ENCODE peak calls at places on chromosome 5, in eight cellular contexts. K, Z, P, N, G, R, T and F are unnamed samples.

GRCh38 chr5:91651704-91652103 is 268.6 kb upstream of the ARRDC3 start:
- DNase-seq in K (no peak), Z (no peak), P (no peak), N (no peak), G (no peak), R (no peak), T (peak; percentile 45), F (no peak)

GRCh38 chr5:15993334-15993733 is 186.3 kb downstream of the MARCHF11 start:
- DNase-seq in K (peak; percentile 62), Z (no peak), P (no peak), N (peak; percentile 51), G (no peak), R (no peak), T (no peak), F (no peak)

GRCh38 chr5:132272341-132273210 is 15.1 kb downstream of the PDLIM4 start:
- DNase-seq in K (peak; percentile 70), Z (peak; percentile 85), P (peak; percentile 75), N (peak; percentile 30), G (peak; percentile 83), R (peak; percentile 82), T (peak; percentile 67), F (no peak)

GRCh38 chr5:79802995-79803394 is 113.4 kb downstream of the CMYA5 start:
- DNase-seq in K (no peak), Z (no peak), P (no peak), N (no peak), G (no peak), R (no peak), T (no peak), F (no peak)

GRCh38 chr5:94241288-94241651 is 377.1 kb downstream of the KIAA0825 start:
- DNase-seq in K (no peak), Z (no peak), P (no peak), N (no peak), G (no peak), R (no peak), T (no peak), F (no peak)

GRCh38 chr5:143033535-143034260 is 263.5 kb downstream of the ARHGAP26 start:
- DNase-seq in K (peak; percentile 73), Z (no peak), P (no peak), N (peak; percentile 92), G (no peak), R (no peak), T (no peak), F (no peak)

GRCh38 chr5:127010362-127010761 is 20.0 kb downstream of the MARCHF3 start:
- DNase-seq in K (no peak), Z (no peak), P (no peak), N (no peak), G (no peak), R (no peak), T (no peak), F (no peak)

GRCh38 chr5:53099546-53099945 is 10.0 kb downstream of the MOCS2 start:
- DNase-seq in K (no peak), Z (no peak), P (no peak), N (no peak), G (no peak), R (no peak), T (no peak), F (no peak)

GRCh38 chr5:37751227-37751626 is 88.6 kb downstream of the GDNF start:
- DNase-seq in K (no peak), Z (no peak), P (no peak), N (peak; percentile 31), G (no peak), R (no peak), T (no peak), F (no peak)

GRCh38 chr5:106397700-106398099 is 1273.0 kb downstream of the EFNA5 start:
- DNase-seq in K (peak; percentile 92), Z (no peak), P (no peak), N (no peak), G (no peak), R (no peak), T (no peak), F (no peak)

GRCh38 chr5:54874337-54875021 is 110.9 kb downstream of the ESM1 start:
- DNase-seq in K (peak; percentile 92), Z (no peak), P (no peak), N (no peak), G (no peak), R (no peak), T (no peak), F (no peak)

GRCh38 chr5:38672059-38672791 is 115.8 kb upstream of the LIFR start:
- DNase-seq in K (no peak), Z (no peak), P (no peak), N (no peak), G (no peak), R (no peak), T (no peak), F (no peak)

GRCh38 chr5:27489701-27490100 is 451.3 kb upstream of the CDH9 start:
- DNase-seq in K (no peak), Z (no peak), P (no peak), N (no peak), G (no peak), R (no peak), T (no peak), F (no peak)

GRCh38 chr5:34008721-34009120 is 871 bp upstream of the AMACR start:
- DNase-seq in K (no peak), Z (no peak), P (no peak), N (no peak), G (no peak), R (no peak), T (no peak), F (no peak)

GRCh38 chr5:3600106-3600997 is 4.7 kb downstream of the IRX1 start:
- DNase-seq in K (no peak), Z (peak; percentile 43), P (peak; percentile 31), N (no peak), G (no peak), R (peak; percentile 82), T (no peak), F (no peak)

GRCh38 chr5:5316333-5316732 is 106.1 kb upstream of the ICE1 start:
- DNase-seq in K (no peak), Z (no peak), P (no peak), N (peak; percentile 40), G (no peak), R (no peak), T (no peak), F (no peak)

DNA sequence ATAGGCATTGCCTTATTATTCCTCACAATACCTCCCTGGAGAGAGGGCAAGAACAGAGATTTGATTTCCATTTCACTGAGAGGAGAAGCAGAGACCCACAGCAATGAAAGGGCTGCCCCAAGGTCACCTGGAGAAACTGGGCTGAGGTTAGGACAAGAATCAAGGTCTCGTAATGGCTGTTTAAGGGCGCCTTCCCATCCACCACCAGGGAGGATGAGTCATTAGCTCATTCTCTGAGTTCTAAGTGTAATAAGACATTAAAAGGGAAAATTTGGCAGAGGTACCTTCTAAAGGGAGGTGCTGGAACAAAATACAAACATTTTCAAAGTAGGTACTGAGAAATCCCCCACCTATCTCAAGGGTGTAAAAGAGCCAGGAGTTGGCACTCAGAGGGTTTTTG is 52.6 kb upstream of the TCERG1 start:
- DNase-seq in K (no peak), Z (no peak), P (no peak), N (no peak), G (no peak), R (no peak), T (no peak), F (no peak)
- TF ChIP-seq CTCF in K (no peak), Z (no peak), P (no peak), N (no peak), G (no peak), R (no peak), T (no peak), F (no peak)

GRCh38 chr5:78361226-78361993 is 993 bp downstream of the SCAMP1 start:
- DNase-seq in K (peak; percentile 90), Z (peak; percentile 26), P (peak; percentile 28), N (peak; percentile 26), G (peak; percentile 61), R (peak; percentile 7), T (no peak), F (no peak)
- TF ChIP-seq CTCF in K (peak; percentile 6), Z (no peak), P (peak; percentile 54), N (peak; percentile 56), G (peak; percentile 18), R (no peak), T (peak; percentile 17), F (peak; percentile 41)

DNA sequence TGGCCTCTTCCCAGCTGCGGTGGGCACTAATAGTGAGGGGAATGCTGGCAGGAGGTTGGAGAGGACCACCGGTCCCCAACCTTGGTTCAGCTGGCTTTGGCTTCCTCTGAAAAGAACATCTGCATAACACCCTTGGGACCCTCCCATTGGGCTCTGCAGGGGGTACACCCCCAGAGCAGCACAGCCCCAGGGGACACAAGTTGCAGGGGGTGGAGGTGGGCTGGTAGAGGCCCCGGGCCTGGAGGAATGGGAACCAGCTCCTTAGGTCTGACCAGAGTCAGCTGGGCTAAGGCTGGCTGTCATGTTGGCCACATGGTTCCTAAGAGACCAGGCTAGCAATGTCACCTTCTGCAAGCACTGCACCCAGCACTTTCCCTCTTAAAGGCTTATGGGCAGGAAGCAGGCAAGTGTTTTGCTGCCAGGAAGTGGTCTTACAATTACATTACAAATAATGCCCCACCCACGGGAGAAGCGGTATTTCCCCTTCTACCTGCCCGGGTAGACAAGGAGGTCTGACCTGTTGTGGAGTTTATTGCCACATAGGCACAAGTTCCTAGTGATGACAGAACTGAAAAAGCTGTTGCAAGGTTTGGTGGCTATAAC is 18.1 kb downstream of the GCNT4 start:
- DNase-seq in K (no peak), Z (no peak), P (no peak), N (no peak), G (peak; percentile 24), R (no peak), T (peak; percentile 59), F (no peak)
- TF ChIP-seq CTCF in K (no peak), Z (no peak), P (no peak), N (no peak), G (no peak), R (no peak), T (no peak), F (no peak)

DNA sequence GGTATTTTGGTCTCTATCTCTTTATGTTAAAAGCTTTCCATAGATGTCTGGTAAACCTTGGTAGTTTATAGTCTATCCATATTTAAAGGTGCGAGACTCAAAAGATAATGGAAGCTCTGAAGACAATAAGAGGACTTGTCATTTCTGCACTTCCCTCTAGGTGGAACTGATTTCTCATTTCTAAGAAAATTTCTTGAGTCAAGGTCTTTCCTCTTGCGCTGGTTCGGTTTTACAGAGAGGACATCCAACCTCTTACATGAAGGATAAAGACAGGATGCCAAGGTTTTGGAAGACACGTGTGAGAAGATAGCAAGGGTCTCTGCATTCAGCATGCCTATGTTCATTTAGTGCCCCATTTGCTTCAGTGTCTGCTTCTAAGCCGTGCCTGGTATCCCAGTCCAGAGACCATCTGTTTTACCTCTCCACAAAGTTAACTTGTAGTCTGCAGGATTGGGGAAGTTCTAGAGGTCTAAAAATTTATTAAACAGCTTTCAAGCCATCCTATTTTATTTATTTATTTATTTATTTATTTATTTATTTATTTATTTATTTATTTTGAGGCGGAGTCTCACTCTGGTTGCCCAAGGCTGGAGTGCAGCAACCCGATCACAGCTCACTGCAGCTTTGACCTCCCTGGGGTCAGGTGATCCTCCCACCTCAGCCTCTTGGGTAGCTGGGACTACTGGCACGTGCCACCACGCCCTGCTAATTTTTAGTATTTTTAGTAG is 41.6 kb downstream of the KIAA1191 start:
- DNase-seq in K (no peak), Z (no peak), P (no peak), N (no peak), G (no peak), R (no peak), T (no peak), F (no peak)
- TF ChIP-seq CTCF in K (no peak), Z (no peak), P (no peak), N (peak; percentile 29), G (no peak), R (no peak), T (no peak), F (peak; percentile 25)

GRCh38 chr5:177439518-177440053 is 7.0 kb upstream of the PRR7 start:
- DNase-seq in K (no peak), Z (no peak), P (no peak), N (no peak), G (no peak), R (no peak), T (no peak), F (no peak)
- TF ChIP-seq CTCF in K (no peak), Z (no peak), P (no peak), N (no peak), G (no peak), R (no peak), T (no peak), F (no peak)